ENCODE peak calls at places on chromosome 9, in four cellular contexts. G, D, V and U are unnamed samples.

GRCh38 chr9:70805953-70806352 is 315.5 kb downstream of the TRPM3 start:
- DNase-seq in G (no peak), D (no peak), V (no peak), U (no peak)

GRCh38 chr9:31823365-31823764 is 561.1 kb upstream of the ACO1 start:
- DNase-seq in G (no peak), D (no peak), V (no peak), U (no peak)

GRCh38 chr9:97413462-97413861 is 1.6 kb downstream of the TDRD7 start:
- DNase-seq in G (no peak), D (no peak), V (no peak), U (no peak)

GRCh38 chr9:89420397-89420796 is 77.5 kb downstream of the SEMA4D start:
- DNase-seq in G (no peak), D (no peak), V (no peak), U (no peak)

GRCh38 chr9:75200892-75201470 is 112.7 kb downstream of the OSTF1 start:
- DNase-seq in G (peak; percentile 30), D (peak; percentile 49), V (no peak), U (peak; percentile 17)

GRCh38 chr9:96008502-96009222 is 133.2 kb downstream of the ERCC6L2 start:
- DNase-seq in G (no peak), D (peak; percentile 34), V (no peak), U (no peak)

GRCh38 chr9:12775963-12776774 is 1.3 kb downstream of the LURAP1L start:
- DNase-seq in G (peak; percentile 89), D (peak; percentile 94), V (peak; percentile 93), U (peak; percentile 84)

GRCh38 chr9:976258-976804 is at the start of gene DMRT3:
- DNase-seq in G (no peak), D (peak; percentile 23), V (peak; percentile 84), U (no peak)

GRCh38 chr9:113309204-113309813 is 6.1 kb upstream of the RNF183 start:
- DNase-seq in G (peak; percentile 23), D (peak; percentile 72), V (no peak), U (peak; percentile 9)

GRCh38 chr9:119811030-119811429 is 441.8 kb upstream of the BRINP1 start:
- DNase-seq in G (peak; percentile 85), D (peak; percentile 97), V (peak; percentile 83), U (peak; percentile 82)

GRCh38 chr9:114233806-114234205 is 78.5 kb downstream of the COL27A1 start:
- DNase-seq in G (no peak), D (no peak), V (no peak), U (no peak)

GRCh38 chr9:22415941-22416691 is 30.5 kb upstream of the DMRTA1 start:
- DNase-seq in G (peak; percentile 11), D (no peak), V (no peak), U (no peak)

GRCh38 chr9:86549434-86549833 is 195.2 kb upstream of the TUT7 start:
- DNase-seq in G (peak; percentile 70), D (peak; percentile 94), V (peak; percentile 83), U (peak; percentile 62)

GRCh38 chr9:136711751-136712689 is at the start of gene DIPK1B:
- DNase-seq in G (no peak), D (peak; percentile 32), V (peak; percentile 94), U (no peak)

GRCh38 chr9:133116346-133117231 is 4.5 kb downstream of the RALGDS start:
- DNase-seq in G (no peak), D (no peak), V (peak; percentile 83), U (no peak)

GRCh38 chr9:86902606-86903460 is 44.5 kb downstream of the GAS1 start:
- DNase-seq in G (no peak), D (peak; percentile 18), V (no peak), U (no peak)

GRCh38 chr9:133497443-133497842 is 18.5 kb upstream of the SLC2A6 start:
- DNase-seq in G (no peak), D (no peak), V (peak; percentile 13), U (no peak)

GRCh38 chr9:108691614-108692013 is 164.2 kb downstream of the ACTL7B start:
- DNase-seq in G (no peak), D (no peak), V (no peak), U (no peak)

GRCh38 chr9:129520082-129520481 is 100.8 kb downstream of the C9orf50 start:
- DNase-seq in G (no peak), D (no peak), V (no peak), U (no peak)

GRCh38 chr9:105497704-105498103 is 49.9 kb downstream of the FSD1L start:
- DNase-seq in G (no peak), D (no peak), V (no peak), U (no peak)

GRCh38 chr9:71004196-71004595 is 117.2 kb downstream of the TRPM3 start:
- DNase-seq in G (peak; percentile 47), D (peak; percentile 29), V (no peak), U (peak; percentile 20)

GRCh38 chr9:116671605-116672004 is 15.5 kb upstream of the TRIM32 start:
- DNase-seq in G (no peak), D (no peak), V (no peak), U (no peak)

GRCh38 chr9:99147177-99147576 is 42.3 kb downstream of the TGFBR1 start:
- DNase-seq in G (no peak), D (no peak), V (no peak), U (no peak)
- H3K4me3 ChIP-seq in G (no peak overlapping the region), D (no peak overlapping the region), V (no peak overlapping the region), U (no peak overlapping the region)

GRCh38 chr9:79641055-79641454 is 69.3 kb downstream of the TLE4 start:
- DNase-seq in G (no peak), D (no peak), V (no peak), U (no peak)

GRCh38 chr9:79633558-79633957 is 61.8 kb downstream of the TLE4 start:
- DNase-seq in G (no peak), D (no peak), V (no peak), U (no peak)

GRCh38 chr9:79638806-79639205 is 67.0 kb downstream of the TLE4 start:
- DNase-seq in G (peak; percentile 53), D (no peak), V (no peak), U (peak; percentile 31)

GRCh38 chr9:79639354-79639753 is 67.6 kb downstream of the TLE4 start:
- DNase-seq in G (peak; percentile 53), D (peak; percentile 41), V (no peak), U (peak; percentile 39)

DNA sequence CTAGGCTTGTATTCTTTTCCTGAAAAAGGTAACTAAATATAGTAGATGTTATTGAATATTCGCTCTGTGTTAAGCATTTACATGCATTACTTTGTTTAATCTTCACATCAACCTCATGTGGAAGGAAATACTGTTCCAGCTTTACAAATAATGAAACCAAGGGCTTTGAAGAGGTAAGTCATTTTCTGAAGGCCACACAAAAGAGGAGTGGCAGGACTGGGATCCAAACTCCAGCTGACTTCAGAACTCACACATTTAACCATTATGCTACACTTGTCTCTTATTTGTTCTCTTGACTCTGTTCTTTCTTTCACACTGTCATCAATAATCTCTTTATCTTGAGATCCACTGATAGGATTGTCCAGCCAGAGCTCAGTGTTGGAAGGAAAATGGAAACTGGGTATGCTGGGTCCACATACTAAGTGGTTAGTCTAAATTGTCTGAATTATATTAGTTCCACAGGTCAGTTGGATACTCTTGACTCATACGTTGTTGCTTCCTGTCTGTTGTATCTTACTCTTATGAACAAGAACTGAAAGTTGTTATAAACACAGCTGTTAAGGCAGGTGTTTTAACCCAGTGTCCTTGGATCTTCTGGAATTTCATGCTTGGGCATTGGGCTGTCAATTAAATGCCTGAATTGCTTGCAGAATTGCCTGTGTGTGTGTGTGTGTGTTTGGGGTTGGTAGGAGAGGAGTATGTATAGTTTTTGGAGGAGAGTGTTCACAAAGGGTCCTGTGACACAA is 65.6 kb downstream of the TLE4 start:
- DNase-seq in G (peak; percentile 49), D (no peak), V (no peak), U (peak; percentile 49)
- H3K79me2 ChIP-seq in G (no peaks in the 10 kb centered on the region), D (peaks cover 50% of the 10 kb centered on the region), V (peaks cover 8% of the 10 kb centered on the region), U (peaks cover 40% of the 10 kb centered on the region)

GRCh38 chr9:36036780-36037579 is at the start of gene RECK:
- DNase-seq in G (peak; percentile 81), D (peak; percentile 99), V (peak; percentile 97), U (peak; percentile 63)

GRCh38 chr9:36034234-36034633 is 2.5 kb upstream of the RECK start:
- DNase-seq in G (no peak), D (no peak), V (no peak), U (no peak)

GRCh38 chr9:36037580-36038169 is 962 bp downstream of the RECK start:
- DNase-seq in G (no peak), D (peak; percentile 58), V (peak; percentile 37), U (no peak)

GRCh38 chr9:36034911-36035490 is 1.7 kb upstream of the RECK start:
- DNase-seq in G (no peak), D (peak; percentile 61), V (peak; percentile 64), U (no peak)

GRCh38 chr9:36036253-36036779 is 397 bp upstream of the RECK start:
- DNase-seq in G (no peak), D (no peak), V (no peak), U (no peak)
- H3K4me3 ChIP-seq in G (peak overlapping the region; percentile 15), D (peak overlapping the region; percentile 93), V (peak overlapping the region; percentile 94), U (peak overlapping the region; percentile 86)

GRCh38 chr9:127548352-127548878 is 63.7 kb upstream of the STXBP1 start:
- DNase-seq in G (no peak), D (no peak), V (peak; percentile 14), U (no peak)
- H3K79me2 ChIP-seq in G (peaks cover 98% of the 10 kb centered on the region), D (peaks cover 100% of the 10 kb centered on the region), V (peaks cover 96% of the 10 kb centered on the region), U (peaks cover 97% of the 10 kb centered on the region)

DNA sequence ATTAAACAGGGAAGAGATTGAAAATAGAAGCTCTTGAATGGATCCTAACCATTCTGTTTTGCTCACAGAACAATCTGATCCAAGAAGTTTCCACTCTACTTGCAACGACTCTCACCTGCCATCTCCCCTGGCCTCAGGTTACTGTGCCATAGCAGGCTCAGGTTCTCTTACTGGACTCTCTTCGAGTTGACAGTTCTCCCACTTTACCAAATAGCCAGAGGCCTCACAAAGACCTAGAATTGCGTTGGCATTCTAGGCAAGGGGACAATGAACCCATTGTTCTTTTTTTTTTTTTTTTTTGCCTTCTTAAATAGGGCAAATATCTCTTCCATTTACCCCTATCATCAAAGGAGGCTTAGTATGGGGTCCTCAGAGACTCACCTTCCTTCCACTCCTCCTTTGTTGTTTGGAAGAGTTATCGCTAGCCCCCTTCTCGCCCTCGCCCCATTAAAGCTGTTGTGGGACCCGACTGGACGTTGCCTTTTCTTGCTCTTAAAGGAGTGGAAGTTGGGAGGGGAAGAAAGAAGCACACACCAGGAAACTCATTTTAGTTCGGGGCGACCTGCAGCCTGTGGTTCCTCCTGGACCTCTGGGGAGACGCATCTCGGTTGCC is 688 bp upstream of the PLPPR1 start:
- DNase-seq in G (no peak), D (no peak), V (peak; percentile 19), U (no peak)
- H3K4me3 ChIP-seq in G (no peak overlapping the region), D (peak overlapping the region; percentile 69), V (peak overlapping the region; percentile 60), U (peak overlapping the region; percentile 66)